ENCODE peak calls at places on chromosomes 4 and X, in nine cellular contexts. Q is fibroblast of the aortic adventitia, J is heart left ventricle, P is brain microvascular endothelial cell, L is BJ, M is ascending aorta, I is fibroblast of pulmonary artery, S is A549, U is tibial nerve. R is an unnamed sample.

GRCh38 chrX:129823523-129823922 is 20.2 kb downstream of the ZDHHC9 start:
- DNase-seq in Q (no peak), J (no peak), P (no peak), L (no peak), M (no peak), I (no peak), S (no peak), U (peak), R (no peak)

GRCh38 chr4:24032371-24032989 is 142.6 kb upstream of the PPARGC1A start:
- DNase-seq in Q (no peak), J (peak), P (no peak), L (no peak), M (no peak), I (peak), S (peak), U (no peak), R (no peak)

GRCh38 chr4:153346563-153346962 is 2.1 kb downstream of the MND1 start:
- DNase-seq in Q (peak), J (no peak), P (no peak), L (no peak), M (no peak), I (no peak), S (no peak), U (no peak), R (no peak)

GRCh38 chrX:7112071-7112470 is 35.4 kb upstream of the STS start:
- DNase-seq in Q (no peak), J (no peak), P (no peak), L (no peak), M (no peak), I (no peak), S (no peak), U (no peak), R (no peak)

GRCh38 chr4:85522836-85523235 is 47.9 kb downstream of the ARHGAP24 start:
- DNase-seq in Q (no peak), J (no peak), P (no peak), L (no peak), M (no peak), I (no peak), S (no peak), U (no peak), R (no peak)

GRCh38 chr4:177119021-177119461 is 190.6 kb upstream of the NEIL3 start:
- DNase-seq in Q (peak), J (no peak), P (no peak), L (no peak), M (no peak), I (peak), S (no peak), U (no peak), R (no peak)

GRCh38 chr4:153156263-153156662 is 48.0 kb upstream of the TRIM2 start:
- DNase-seq in Q (no peak), J (no peak), P (no peak), L (no peak), M (no peak), I (no peak), S (no peak), U (no peak), R (no peak)

GRCh38 chr4:113050361-113050760 is 908 bp downstream of the ANK2 start:
- DNase-seq in Q (no peak), J (no peak), P (no peak), L (no peak), M (no peak), I (no peak), S (no peak), U (no peak), R (no peak)

GRCh38 chrX:15465896-15466651 is 27.1 kb downstream of the PIR start:
- DNase-seq in Q (peak), J (no peak), P (no peak), L (no peak), M (no peak), I (peak), S (no peak), U (no peak), R (no peak)

GRCh38 chrX:54786972-54787371 is 11.1 kb downstream of the ITIH6 start:
- DNase-seq in Q (no peak), J (no peak), P (no peak), L (no peak), M (no peak), I (no peak), S (peak), U (no peak), R (no peak)

GRCh38 chr4:158236304-158237030 is 26.2 kb downstream of the TMEM144 start:
- DNase-seq in Q (peak), J (no peak), P (no peak), L (no peak), M (no peak), I (peak), S (no peak), U (no peak), R (no peak)

GRCh38 chr4:82428526-82428968 is 1.7 kb downstream of the HNRNPDL start:
- DNase-seq in Q (no peak), J (no peak), P (no peak), L (no peak), M (no peak), I (no peak), S (no peak), U (no peak), R (no peak)

GRCh38 chr4:82423245-82424054 is 6.8 kb downstream of the HNRNPDL start:
- DNase-seq in Q (peak), J (no peak), P (no peak), L (no peak), M (no peak), I (peak), S (peak), U (no peak), R (no peak)

GRCh38 chr4:82421796-82422560 is 8.3 kb downstream of the HNRNPDL start:
- DNase-seq in Q (no peak), J (no peak), P (no peak), L (no peak), M (no peak), I (no peak), S (no peak), U (no peak), R (no peak)

GRCh38 chr4:82422616-82423015 is 7.6 kb downstream of the HNRNPDL start:
- DNase-seq in Q (no peak), J (no peak), P (no peak), L (no peak), M (no peak), I (no peak), S (no peak), U (no peak), R (no peak)

DNA sequence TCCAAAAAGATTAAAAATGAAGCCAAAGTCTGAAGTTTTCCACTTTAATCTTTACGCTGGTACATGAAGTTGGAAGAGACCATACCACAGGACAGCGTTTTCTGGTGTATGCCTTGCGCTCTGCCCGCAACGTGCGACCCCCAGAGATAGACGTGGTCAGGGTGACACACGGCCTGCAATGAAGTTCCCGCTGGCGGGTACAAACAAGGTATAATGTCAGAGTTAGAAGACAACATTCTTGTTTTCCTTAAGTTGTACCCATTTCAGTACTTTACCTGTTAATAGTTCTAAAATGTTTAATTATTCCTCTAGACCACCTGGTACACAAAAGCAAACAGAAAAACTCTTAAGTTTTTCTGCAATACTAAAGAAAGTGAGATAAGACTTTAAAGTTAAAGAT is 4.8 kb downstream of the HNRNPDL start:
- DNase-seq in Q (no peak), J (no peak), P (no peak), L (no peak), M (no peak), I (no peak), S (no peak), U (no peak), R (no peak)
- H3K4me3 ChIP-seq in Q (no peak), J (no peak), P (no peak), L (no peak), M (no peak), I (no peak), S (no peak), U (no peak), R (no peak)

DNA sequence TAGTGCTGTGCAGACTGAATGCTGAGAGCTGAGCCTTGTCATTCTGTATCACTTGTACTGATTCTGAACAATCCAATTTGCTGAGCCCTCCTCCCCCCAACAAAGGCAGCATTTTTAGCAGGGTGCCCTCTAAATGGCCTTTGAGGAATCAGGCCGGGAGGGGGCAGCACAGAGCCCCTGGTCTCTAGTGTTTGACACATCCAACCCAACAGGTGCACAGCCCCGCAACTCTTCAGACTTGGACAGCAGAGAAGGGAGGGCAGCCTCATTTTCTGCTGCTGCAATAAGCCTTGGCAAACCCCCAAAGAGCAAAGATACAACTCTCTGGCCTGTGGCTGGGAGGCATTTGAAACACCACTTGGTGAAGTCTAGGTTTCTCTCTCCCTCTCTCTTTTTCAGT is 3.4 kb downstream of the ATP1B4 start:
- DNase-seq in Q (peak), J (peak), P (no peak), L (no peak), M (no peak), I (peak), S (peak), U (peak), R (peak)
- TF ChIP-seq CTCF in Q (peak), J (peak), P (peak), L (peak), M (no peak), I (peak), S (peak), U (peak), R (no peak)

DNA sequence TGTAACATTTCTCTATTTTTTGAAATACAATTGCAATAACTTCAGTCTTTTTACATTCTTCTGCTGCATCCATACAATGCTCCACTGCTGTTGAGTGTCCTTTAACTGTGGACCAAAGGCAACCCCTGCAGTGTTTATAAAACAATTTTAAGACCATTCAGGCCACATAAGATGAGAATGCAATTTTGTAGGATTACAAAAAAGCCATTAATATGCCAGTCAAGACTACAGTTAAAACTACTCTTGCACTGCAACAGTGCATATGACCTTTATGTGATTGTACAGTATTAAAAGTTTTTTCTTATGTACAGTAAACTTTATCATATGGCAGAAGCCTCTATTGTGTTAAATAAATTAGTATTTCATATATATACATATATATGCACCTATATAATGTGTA is 55.7 kb upstream of the ATOH1 start:
- DNase-seq in Q (no peak), J (no peak), P (no peak), L (no peak), M (no peak), I (no peak), S (no peak), U (no peak), R (no peak)
- H3K4me3 ChIP-seq in Q (no peak), J (no peak), P (no peak), L (no peak), M (no peak), I (no peak), S (no peak), U (no peak), R (no peak)

GRCh38 chr4:173038192-173038896 is 130.3 kb upstream of the GALNT7 start:
- DNase-seq in Q (no peak), J (no peak), P (no peak), L (no peak), M (no peak), I (no peak), S (no peak), U (no peak), R (no peak)
- TF ChIP-seq CTCF in Q (no peak), J (no peak), P (no peak), L (no peak), M (no peak), I (no peak), S (no peak), U (no peak), R (no peak)

R was measured in mucosa of descending colon.